ENCODE peak calls at places on chromosomes 4 and X, in ten cellular contexts. U is epithelial cell of proximal tubule, Z is GM23248, S is A549, V is lower leg skin, M is stomach, N is WERI-Rb-1, H is NB4, Y is IMR-90, F is body of pancreas. I is an unnamed sample.

GRCh38 chrX:63889001-63889400 is 104.0 kb upstream of the ARHGEF9 start:
- DNase-seq in F (no peak), Z (peak; percentile 71), U (no peak), H (no peak), Y (peak; percentile 41), N (no peak), S (no peak), M (no peak), V (no peak), I (no peak)

GRCh38 chrX:23435575-23435974 is 100.9 kb downstream of the PTCHD1 start:
- DNase-seq in U (no peak), Y (no peak), Z (no peak), V (no peak), N (peak; percentile 14), F (no peak), H (no peak), S (no peak), M (no peak), I (no peak)

GRCh38 chr4:174284181-174284886 is 623 bp downstream of the CEP44 start:
- DNase-seq in Z (peak; percentile 86), S (peak; percentile 43), V (no peak), F (no peak), Y (peak; percentile 71), U (no peak), M (no peak), N (no peak), H (peak; percentile 9), I (peak; percentile 22)

GRCh38 chr4:38723726-38724506 is 58.9 kb downstream of the TLR10 start:
- DNase-seq in H (no peak), U (no peak), N (no peak), F (no peak), S (no peak), M (peak; percentile 44), Y (no peak), V (no peak), Z (peak; percentile 13), I (peak; percentile 65)

GRCh38 chrX:20139966-20140365 is 1.7 kb downstream of the EIF1AX start:
- DNase-seq in M (no peak), F (no peak), U (no peak), V (no peak), Z (peak; percentile 90), H (no peak), S (no peak), Y (peak; percentile 59), N (no peak), I (no peak)

GRCh38 chr4:176708771-176709311 is 83.9 kb downstream of the VEGFC start:
- DNase-seq in F (no peak), N (no peak), H (no peak), S (no peak), U (no peak), M (no peak), Y (no peak), Z (peak; percentile 25), V (no peak), I (no peak)

GRCh38 chrX:74593593-74593992 is 20.8 kb downstream of the RLIM start:
- DNase-seq in F (no peak), N (no peak), Y (no peak), H (peak; percentile 26), S (no peak), Z (peak; percentile 14), M (no peak), U (no peak), V (no peak), I (no peak)

GRCh38 chr4:181968371-181968770 is 274.8 kb upstream of the TENM3 start:
- DNase-seq in N (no peak), Y (peak; percentile 83), H (no peak), S (no peak), Z (peak; percentile 60), M (no peak), U (no peak), V (no peak), F (no peak), I (no peak)

GRCh38 chr4:163378661-163379060 is 35.0 kb downstream of the NPY5R start:
- DNase-seq in F (no peak), H (no peak), Y (no peak), M (no peak), N (no peak), V (no peak), S (no peak), U (peak; percentile 61), Z (no peak), I (no peak)

GRCh38 chrX:82230013-82230412 is 1028.1 kb downstream of the SH3BGRL start:
- DNase-seq in V (no peak), F (no peak), M (no peak), S (no peak), Y (no peak), H (peak; percentile 7), U (no peak), N (no peak), Z (no peak), I (no peak)

GRCh38 chr4:125551451-125551850 is 236.7 kb downstream of the FAT4 start:
- DNase-seq in S (no peak), M (no peak), N (peak; percentile 52), Y (no peak), V (no peak), Z (no peak), U (no peak), F (no peak), H (no peak), I (no peak)

GRCh38 chr4:99438578-99438875 is 3.4 kb upstream of the ADH7 start:
- DNase-seq in Y (no peak), V (no peak), F (no peak), N (no peak), H (no peak), Z (peak; percentile 9), S (no peak), U (no peak), M (no peak), I (no peak)

GRCh38 chrX:70013483-70014222 is 36.1 kb downstream of the AWAT2 start:
- DNase-seq in N (peak; percentile 70), U (no peak), Z (no peak), H (no peak), S (no peak), Y (no peak), V (no peak), M (peak; percentile 69), F (peak; percentile 15), I (no peak)

GRCh38 chr4:101931619-101932018 is 141.1 kb downstream of the BANK1 start:
- DNase-seq in Z (no peak), V (no peak), N (no peak), S (no peak), M (no peak), F (no peak), Y (no peak), H (no peak), U (no peak), I (no peak)

GRCh38 chr4:100340534-100341364 is 150.5 kb upstream of the DDIT4L start:
- DNase-seq in Z (peak; percentile 80), H (no peak), N (no peak), F (no peak), U (no peak), S (no peak), Y (peak; percentile 74), M (no peak), V (no peak), I (no peak)

GRCh38 chr4:110108470-110108869 is 89.9 kb downstream of the ELOVL6 start:
- DNase-seq in N (no peak), H (no peak), S (no peak), M (no peak), Y (no peak), V (no peak), F (no peak), Z (no peak), U (no peak), I (no peak)

GRCh38 chr4:78610546-78611214 is 59.1 kb downstream of the ANXA3 start:
- DNase-seq in V (no peak), U (no peak), Z (peak; percentile 33), M (no peak), N (no peak), Y (peak; percentile 41), H (peak; percentile 63), F (no peak), S (no peak), I (no peak)

GRCh38 chr4:76585270-76585669 is 150.2 kb downstream of the SHROOM3 start:
- DNase-seq in H (no peak), Z (no peak), M (no peak), Y (peak; percentile 77), N (no peak), U (no peak), S (no peak), V (no peak), F (no peak), I (no peak)
- H3K4me3 ChIP-seq in H (no peak overlapping the region), Z (no peak overlapping the region), M (peak overlapping the region; percentile 48), Y (no peak overlapping the region), N (no peak overlapping the region), U (peak overlapping the region; percentile 56), S (peak overlapping the region; percentile 44), V (no peak overlapping the region), F (no peak overlapping the region), I (peak overlapping the region; percentile 34)

GRCh38 chr4:53905935-53906377 is 158.4 kb downstream of the CHIC2 start:
- DNase-seq in Z (peak; percentile 73), V (no peak), M (peak; percentile 43), H (peak; percentile 70), U (peak; percentile 38), N (no peak), Y (peak; percentile 78), S (no peak), F (peak; percentile 38), I (peak; percentile 48)
- H3K4me3 ChIP-seq in Z (peak overlapping the region; percentile 71), V (no peak overlapping the region), M (peak overlapping the region; percentile 31), H (peak overlapping the region; percentile 37), U (peak overlapping the region; percentile 57), N (no peak overlapping the region), Y (peak overlapping the region; percentile 44), S (peak overlapping the region; percentile 29), F (no peak overlapping the region), I (no peak overlapping the region)

GRCh38 chrX:51892921-51893745 is at the start of gene MAGED1:
- DNase-seq in F (peak; percentile 91), Z (peak; percentile 92), V (peak; percentile 95), U (peak; percentile 30), N (peak; percentile 93), Y (peak; percentile 95), H (peak; percentile 91), M (peak; percentile 89), S (peak; percentile 55), I (peak; percentile 88)

GRCh38 chrX:51889851-51890250 is 3.6 kb upstream of the MAGED1 start:
- DNase-seq in V (no peak), S (no peak), N (no peak), Z (no peak), H (no peak), F (no peak), U (no peak), M (no peak), Y (no peak), I (no peak)

GRCh38 chrX:51893931-51894696 is 691 bp downstream of the MAGED1 start:
- DNase-seq in F (peak; percentile 54), H (peak; percentile 9), Y (peak; percentile 11), U (no peak), M (no peak), Z (peak; percentile 53), N (no peak), V (no peak), S (no peak), I (peak; percentile 28)

GRCh38 chrX:51891821-51892551 is 1.4 kb upstream of the MAGED1 start:
- DNase-seq in Z (peak; percentile 82), V (no peak), M (no peak), U (no peak), N (no peak), F (no peak), S (no peak), H (peak; percentile 32), Y (peak; percentile 69), I (no peak)

GRCh38 chrX:51891245-51891644 is 2.2 kb upstream of the MAGED1 start:
- DNase-seq in U (no peak), H (no peak), S (no peak), N (no peak), F (no peak), Z (no peak), V (no peak), M (no peak), Y (no peak), I (no peak)
- H3K4me3 ChIP-seq in U (no peak overlapping the region), H (no peak overlapping the region), S (no peak overlapping the region), N (no peak overlapping the region), F (no peak overlapping the region), Z (no peak overlapping the region), V (no peak overlapping the region), M (no peak overlapping the region), Y (no peak overlapping the region), I (no peak overlapping the region)

GRCh38 chrX:67717571-67717970 is 173.8 kb downstream of the AR start:
- DNase-seq in Y (no peak), V (no peak), N (no peak), H (no peak), Z (no peak), U (no peak), S (no peak), F (no peak), M (no peak), I (no peak)
- H3K4me3 ChIP-seq in Y (no peak overlapping the region), V (no peak overlapping the region), N (no peak overlapping the region), H (no peak overlapping the region), Z (no peak overlapping the region), U (no peak overlapping the region), S (no peak overlapping the region), F (no peak overlapping the region), M (no peak overlapping the region), I (no peak overlapping the region)